ENCODE peak calls at places on chromosomes 7 and 10, in nine cellular contexts. Y is AG09309; R is kidney; X is A549; Z is choroid plexus epithelial cell; W is colonic mucosa; J is CD4-positive, alpha-beta T cell; L is upper lobe of right lung; H is tibial artery. S is an unnamed sample.

GRCh38 chr10:98361131-98361633 is 53.8 kb downstream of the PYROXD2 start:
- DNase-seq in X (peak), Y (peak), R (peak), L (peak), W (peak), H (peak), Z (peak), J (no peak), S (no peak)

GRCh38 chr7:150580615-150580986 is 13.4 kb downstream of the GIMAP4 start:
- DNase-seq in J (no peak), X (no peak), H (no peak), W (no peak), Y (no peak), R (no peak), Z (no peak), L (no peak), S (no peak)

GRCh38 chr7:85065306-85065705 is 121.5 kb downstream of the SEMA3D start:
- DNase-seq in Y (no peak), Z (peak), H (no peak), X (no peak), R (no peak), J (no peak), W (no peak), L (no peak), S (no peak)

GRCh38 chr7:27193335-27194001 is 6.4 kb downstream of the HOXA13 start:
- DNase-seq in W (peak), H (peak), L (peak), J (no peak), X (no peak), Y (no peak), R (peak), Z (no peak), S (peak)

GRCh38 chr10:52956451-52956850 is 183.9 kb upstream of the MBL2 start:
- DNase-seq in H (no peak), W (no peak), L (no peak), R (no peak), Z (no peak), X (no peak), Y (no peak), J (no peak), S (no peak)

GRCh38 chr10:128694532-128694931 is 568.3 kb upstream of the MKI67 start:
- DNase-seq in W (no peak), X (no peak), J (no peak), Y (no peak), L (no peak), R (no peak), H (no peak), Z (no peak), S (no peak)

GRCh38 chr10:70232859-70233108 is 445 bp downstream of the PPA1 start:
- DNase-seq in R (no peak), Z (no peak), J (no peak), X (no peak), Y (no peak), H (no peak), L (no peak), W (no peak), S (no peak)

GRCh38 chr10:49766484-49766883 is 4.4 kb upstream of the OGDHL start:
- DNase-seq in Y (no peak), J (no peak), X (no peak), L (no peak), W (no peak), H (no peak), Z (no peak), R (no peak), S (no peak)

GRCh38 chr10:125722811-125723210 is 3.3 kb downstream of the EDRF1 start:
- DNase-seq in Y (no peak), H (no peak), J (no peak), Z (no peak), R (no peak), X (no peak), L (no peak), W (no peak), S (no peak)

GRCh38 chr7:73718438-73718881 is 1.0 kb downstream of the STX1A start:
- DNase-seq in W (no peak), H (no peak), L (no peak), J (no peak), X (no peak), Y (no peak), R (no peak), Z (no peak), S (no peak)

GRCh38 chr7:116364469-116364868 is 135.1 kb upstream of the CAV2 start:
- DNase-seq in L (no peak), J (no peak), X (no peak), R (no peak), Z (no peak), W (no peak), Y (no peak), H (no peak), S (no peak)

GRCh38 chr10:87546221-87546620 is 41.5 kb downstream of the MINPP1 start:
- DNase-seq in X (no peak), L (peak), H (no peak), J (no peak), W (no peak), R (no peak), Z (peak), Y (no peak), S (no peak)

GRCh38 chr7:80244206-80244956 is 109.8 kb downstream of the GNAI1 start:
- DNase-seq in X (no peak), R (no peak), W (no peak), H (no peak), J (no peak), L (no peak), Z (peak), Y (peak), S (no peak)

GRCh38 chr10:74194999-74195398 is 44.0 kb downstream of the ADK start:
- DNase-seq in W (no peak), L (no peak), J (no peak), R (no peak), Y (no peak), X (no peak), Z (no peak), H (no peak), S (no peak)

GRCh38 chr10:3865565-3865964 is 80.6 kb upstream of the KLF6 start:
- DNase-seq in X (no peak), H (no peak), L (no peak), Y (no peak), W (no peak), R (no peak), J (no peak), Z (no peak), S (no peak)

GRCh38 chr7:36633377-36633776 is 90.9 kb downstream of the AOAH start:
- DNase-seq in H (no peak), R (no peak), L (no peak), Z (no peak), W (no peak), X (no peak), Y (no peak), J (no peak), S (no peak)

GRCh38 chr7:70017371-70017770 is 419.1 kb downstream of the AUTS2 start:
- DNase-seq in Y (no peak), H (no peak), R (no peak), L (no peak), Z (no peak), X (no peak), J (no peak), W (no peak), S (no peak)

GRCh38 chr7:22219739-22220493 is 137.0 kb downstream of the RAPGEF5 start:
- DNase-seq in W (no peak), J (no peak), H (no peak), X (no peak), R (no peak), Y (no peak), Z (peak), L (no peak), S (no peak)

GRCh38 chr10:27771231-27771630 is 25.6 kb upstream of the MKX start:
- DNase-seq in J (no peak), L (no peak), W (no peak), Y (no peak), Z (no peak), X (no peak), H (no peak), R (no peak), S (no peak)

GRCh38 chr10:68155615-68156205 is 46.4 kb downstream of the MYPN start:
- DNase-seq in W (no peak), R (no peak), Z (peak), X (no peak), H (no peak), Y (no peak), L (no peak), J (no peak), S (no peak)

GRCh38 chr7:131683536-131684125 is 127.2 kb upstream of the PODXL start:
- DNase-seq in X (no peak), Z (no peak), J (no peak), Y (no peak), H (no peak), L (no peak), R (no peak), W (no peak), S (no peak)

GRCh38 chr10:119896061-119896655 is 3.6 kb downstream of the SEC23IP start:
- DNase-seq in L (no peak), J (no peak), R (no peak), Y (peak), W (peak), Z (peak), H (no peak), X (peak), S (no peak)

GRCh38 chr7:138667535-138667934 is 33.6 kb downstream of the SVOPL start:
- DNase-seq in W (no peak), H (no peak), Z (no peak), Y (no peak), R (no peak), X (no peak), L (no peak), J (no peak), S (no peak)

GRCh38 chr10:132111871-132112341 is 46.2 kb downstream of the JAKMIP3 start:
- DNase-seq in W (no peak), X (no peak), L (peak), J (no peak), H (peak), Y (no peak), Z (no peak), R (peak), S (peak)

GRCh38 chr7:33981221-33981620 is 75.9 kb downstream of the BMPER start:
- DNase-seq in H (no peak), Z (no peak), J (no peak), W (no peak), Y (no peak), L (no peak), X (no peak), R (no peak), S (no peak)

GRCh38 chr10:88932539-88933256 is 19.9 kb downstream of the ACTA2 start:
- DNase-seq in J (peak), W (peak), X (peak), R (peak), H (peak), L (no peak), Y (peak), Z (peak), S (no peak)

GRCh38 chr10:125840955-125841354 is 17.6 kb downstream of the BCCIP start:
- DNase-seq in H (no peak), X (peak), Y (no peak), Z (peak), W (no peak), J (no peak), R (no peak), L (no peak), S (no peak)

GRCh38 chr10:18822156-18822555 is 162.9 kb downstream of the ARL5B start:
- DNase-seq in X (peak), R (no peak), Y (no peak), J (no peak), L (no peak), W (no peak), Z (peak), H (no peak), S (no peak)

GRCh38 chr7:159020987-159021386 is 123.7 kb downstream of the VIPR2 start:
- DNase-seq in Y (no peak), R (peak), H (peak), X (peak), L (no peak), J (no peak), W (no peak), Z (no peak), S (no peak)

GRCh38 chr10:70162892-70163201 is 7.5 kb downstream of the SAR1A start:
- DNase-seq in J (no peak), X (no peak), W (no peak), R (no peak), Z (no peak), Y (no peak), L (no peak), H (no peak), S (no peak)

GRCh38 chr10:18401416-18402195 is 249.8 kb downstream of the NSUN6 start:
- DNase-seq in R (no peak), X (no peak), Y (no peak), J (no peak), L (no peak), W (no peak), Z (no peak), H (no peak), S (no peak)

DNA sequence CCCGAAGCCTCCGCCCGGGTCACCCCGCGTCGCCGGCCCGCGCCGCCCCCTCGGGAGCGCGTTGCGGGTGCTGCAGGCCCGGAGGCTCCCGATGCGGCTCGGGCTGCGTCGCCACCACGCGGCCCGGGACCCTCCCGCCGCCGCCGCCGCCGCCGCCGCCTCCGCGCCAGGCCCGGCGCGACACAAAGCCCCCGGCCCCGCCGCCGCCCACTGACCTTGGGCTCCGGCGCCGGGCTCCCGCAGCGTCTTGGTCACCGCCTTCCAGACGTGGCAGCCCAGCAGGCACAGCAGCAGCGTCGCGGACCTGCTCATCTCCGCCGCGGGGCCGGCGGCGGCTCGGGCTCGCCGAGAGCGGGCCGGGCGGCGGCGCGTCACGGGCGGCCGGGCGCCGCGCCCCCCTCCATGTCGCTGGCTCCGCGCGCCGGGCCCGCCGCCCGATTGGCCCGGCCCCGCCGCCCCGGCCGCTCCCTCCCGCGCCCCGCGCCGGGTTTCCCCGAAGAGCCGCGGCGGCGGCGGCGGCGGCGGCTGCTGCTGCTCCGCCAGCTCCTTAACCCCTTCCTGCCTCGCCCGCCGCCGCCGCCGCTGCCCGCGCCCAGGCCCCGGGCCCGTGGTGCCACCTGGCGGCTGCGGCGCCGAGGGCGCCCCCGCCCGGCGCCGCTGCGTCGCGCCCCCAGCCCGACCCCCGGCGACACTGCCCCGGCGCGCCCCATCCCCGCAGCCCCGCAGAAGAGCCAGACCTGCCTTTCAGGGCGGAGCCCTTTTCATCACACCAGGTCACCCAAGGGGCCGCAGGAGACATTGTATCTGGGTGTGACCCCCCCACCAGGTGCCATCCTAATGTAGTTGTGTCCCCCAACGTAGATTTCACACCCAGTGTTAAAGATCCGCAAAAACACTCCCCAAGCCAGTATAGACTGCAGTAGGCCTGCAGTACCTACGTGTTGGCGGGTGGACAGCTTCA is at the start of gene FAM171A1:
- DNase-seq in H (no peak), L (peak), W (peak), J (peak), Z (peak), R (peak), Y (no peak), X (peak), S (no peak)
- TF ChIP-seq CTCF in H (peak), L (no peak), W (no peak), J (no peak), Z (no peak), R (peak), Y (no peak), X (peak), S (no peak)

DNA sequence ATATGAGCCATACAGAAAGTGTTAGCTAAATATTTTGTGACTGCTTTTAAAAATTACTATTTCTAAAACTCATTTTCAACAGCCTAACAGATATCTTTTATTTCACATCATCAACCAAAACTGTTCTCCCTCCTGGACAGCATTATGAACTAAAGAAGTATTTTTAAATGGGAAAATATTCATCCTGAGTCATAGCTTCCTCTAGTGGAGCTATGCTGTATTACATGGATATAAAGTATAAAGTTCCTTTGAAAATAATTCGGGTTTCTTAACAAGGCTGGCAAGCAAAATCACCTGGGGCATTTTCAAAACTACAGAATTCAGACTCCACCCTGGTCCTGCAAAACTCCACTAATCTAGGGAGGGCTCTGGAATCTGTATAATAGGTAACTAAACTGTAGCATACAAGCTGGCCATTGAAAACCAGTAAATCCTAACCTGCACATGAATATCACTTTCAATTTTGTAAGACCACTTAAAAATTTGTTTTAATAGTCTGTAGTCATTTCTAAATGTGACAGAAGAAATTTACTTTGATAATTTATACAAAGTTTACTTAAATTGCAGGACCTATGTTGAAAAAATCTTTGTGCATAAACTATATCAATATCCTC is 53.5 kb downstream of the SCIN start:
- DNase-seq in Z (peak), J (no peak), X (peak), H (no peak), W (no peak), L (no peak), Y (no peak), R (no peak), S (no peak)
- TF ChIP-seq CTCF in Z (peak), J (no peak), X (peak), H (peak), W (peak), L (peak), Y (peak), R (peak), S (peak)

DNA sequence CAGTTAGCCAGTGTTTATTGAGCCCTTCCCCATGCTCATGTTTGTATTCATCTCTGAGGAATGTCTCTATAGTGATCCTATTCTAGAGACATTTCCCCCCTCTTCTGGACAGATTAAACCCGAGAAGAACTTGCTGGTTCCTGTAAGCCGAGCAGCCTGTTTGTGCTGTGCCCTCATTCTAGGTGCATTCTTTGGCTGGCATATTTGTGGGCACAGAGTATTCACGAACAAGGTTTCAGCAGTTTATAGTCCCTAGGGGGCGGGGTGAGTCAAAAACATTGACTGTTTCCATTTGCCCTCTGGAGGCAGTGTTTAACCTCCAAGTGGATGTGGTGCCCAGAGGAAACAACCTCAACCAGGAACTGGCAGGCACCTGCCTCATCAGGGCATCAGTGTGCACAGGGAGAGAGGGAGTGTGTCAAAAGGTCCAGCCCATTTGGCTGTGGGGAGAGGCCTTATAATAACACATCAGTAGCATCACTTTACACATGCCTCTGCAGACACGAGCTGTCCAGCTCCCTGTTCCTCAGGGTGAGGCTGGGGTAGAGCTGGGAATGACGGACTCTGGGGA is 273.3 kb upstream of the LRGUK start:
- DNase-seq in Z (peak), R (no peak), J (no peak), X (peak), W (peak), L (no peak), Y (peak), H (no peak), S (no peak)
- TF ChIP-seq CTCF in Z (peak), R (peak), J (no peak), X (peak), W (peak), L (peak), Y (peak), H (no peak), S (no peak)

DNA sequence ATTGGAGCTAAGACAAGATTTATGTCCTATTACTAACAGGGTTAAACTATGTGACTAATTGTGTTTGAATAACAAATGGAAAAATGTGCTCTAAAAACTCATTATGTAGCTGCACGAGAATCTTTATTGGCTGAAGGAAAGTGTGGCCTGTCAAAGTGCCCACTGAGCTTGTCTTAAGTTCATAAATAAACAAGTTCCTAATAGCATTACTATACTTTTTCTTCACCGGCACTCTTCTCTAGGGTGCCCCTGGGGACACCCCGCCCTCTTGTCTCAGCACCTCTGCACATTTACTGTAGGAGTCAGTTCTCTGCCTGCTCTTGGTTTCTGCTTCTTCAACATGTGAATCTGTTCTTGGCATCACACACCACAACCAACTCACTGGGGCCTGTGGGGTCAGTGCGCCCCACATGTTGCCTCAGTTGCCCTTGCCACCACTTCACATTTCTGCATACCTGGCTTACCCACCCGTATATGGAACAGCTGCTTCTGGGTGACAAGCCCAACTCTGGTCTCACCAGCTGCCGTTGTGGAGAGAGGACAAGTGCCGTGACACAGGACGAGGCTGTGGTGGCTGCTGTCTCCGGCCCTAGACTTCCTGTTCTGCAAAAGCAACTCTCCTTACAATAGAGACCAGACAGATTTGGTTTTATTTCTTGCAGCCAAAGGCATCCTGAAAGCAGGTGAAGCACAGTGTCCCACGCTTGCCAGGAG is 96.3 kb upstream of the DDC start:
- DNase-seq in Z (no peak), J (peak), R (no peak), L (no peak), X (no peak), H (no peak), Y (no peak), W (no peak), S (no peak)
- TF ChIP-seq CTCF in Z (no peak), J (no peak), R (no peak), L (no peak), X (no peak), H (no peak), Y (no peak), W (no peak), S (no peak)

GRCh38 chr10:33335800-33336605 is 1.5 kb upstream of the NRP1 start:
- DNase-seq in R (peak), W (peak), J (no peak), Y (no peak), X (peak), Z (peak), L (peak), H (peak), S (no peak)
- TF ChIP-seq CTCF in R (no peak), W (no peak), J (no peak), Y (no peak), X (no peak), Z (no peak), L (peak), H (no peak), S (no peak)

GRCh38 chr10:10699427-10699826 is 318.2 kb upstream of the CELF2 start:
- DNase-seq in R (no peak), Z (no peak), X (no peak), H (no peak), J (no peak), W (no peak), Y (no peak), L (no peak), S (no peak)
- TF ChIP-seq CTCF in R (no peak), Z (no peak), X (no peak), H (no peak), J (no peak), W (no peak), Y (no peak), L (no peak), S (no peak)

GRCh38 chr7:4450483-4450882 is 231.6 kb upstream of the FOXK1 start:
- DNase-seq in R (no peak), L (no peak), J (no peak), X (no peak), W (no peak), Y (no peak), Z (no peak), H (no peak), S (no peak)
- TF ChIP-seq CTCF in R (no peak), L (no peak), J (no peak), X (no peak), W (no peak), Y (no peak), Z (no peak), H (no peak), S (no peak)

S was measured in natural killer cell.